ENCODE peak calls at places on chromosomes 6 and 20, in six cellular contexts. C, M, F, B, X and W are unnamed samples. For H3K27me3 and H3K36me3, the result is how much of the 10 kb centered on the place peaks cover.

GRCh38 chr6:56613247-56613851 is 29.3 kb downstream of the DST start:
- DNase-seq in X (no peak), B (peak), M (no peak), F (no peak), C (no peak), W (no peak)

GRCh38 chr6:8837343-8837742 is 402.0 kb upstream of the SLC35B3 start:
- DNase-seq in B (no peak), F (no peak), X (no peak), M (no peak), C (no peak), W (no peak)

GRCh38 chr6:143958839-143959399 is 49.1 kb downstream of the PLAGL1 start:
- DNase-seq in B (no peak), M (no peak), X (no peak), C (no peak), F (no peak), W (peak)

GRCh38 chr6:117352466-117353081 is 73.2 kb downstream of the ROS1 start:
- DNase-seq in B (peak), C (no peak), M (no peak), X (no peak), F (peak), W (no peak)

GRCh38 chr20:49381558-49382493 is 100.6 kb downstream of the KCNB1 start:
- DNase-seq in F (peak), M (peak), B (peak), C (peak), X (peak), W (no peak)

GRCh38 chr6:118810420-118811027 is 83.4 kb upstream of the ASF1A start:
- DNase-seq in B (no peak), M (no peak), X (no peak), C (no peak), F (no peak), W (no peak)

GRCh38 chr6:33620158-33620583 is 951 bp upstream of the ITPR3 start:
- DNase-seq in B (no peak), F (peak), X (peak), M (no peak), C (peak), W (peak)

GRCh38 chr6:10837009-10837691 is 1.2 kb downstream of the MAK start:
- DNase-seq in X (peak), M (no peak), F (peak), B (peak), C (peak), W (peak)

GRCh38 chr6:36111526-36111925 is 18.8 kb upstream of the MAPK13 start:
- DNase-seq in C (no peak), F (no peak), M (no peak), X (no peak), B (no peak), W (no peak)

GRCh38 chr6:111015656-111016190 is 33.9 kb downstream of the RPF2 start:
- DNase-seq in X (no peak), B (no peak), C (no peak), F (no peak), M (no peak), W (no peak)

GRCh38 chr20:62219992-62220665 is at the start of gene HRH3:
- DNase-seq in M (no peak), C (no peak), B (no peak), X (no peak), F (no peak), W (peak)

GRCh38 chr20:40711078-40711477 is 22.0 kb upstream of the MAFB start:
- DNase-seq in F (no peak), X (no peak), M (no peak), C (no peak), B (no peak), W (no peak)

GRCh38 chr6:26205161-26205624 is 118.0 kb downstream of the HFE start:
- DNase-seq in M (peak), F (peak), C (peak), B (peak), X (peak), W (peak)

GRCh38 chr6:90483956-90484355 is 102.9 kb downstream of the MAP3K7 start:
- DNase-seq in C (no peak), F (no peak), M (no peak), B (no peak), X (no peak), W (no peak)

GRCh38 chr20:15446373-15446772 is 1109.0 kb upstream of the FLRT3 start:
- DNase-seq in C (no peak), X (no peak), F (no peak), B (peak), M (peak), W (no peak)

GRCh38 chr20:23225407-23226060 is 125.1 kb upstream of the NXT1 start:
- DNase-seq in F (peak), B (peak), C (no peak), M (peak), X (no peak), W (no peak)

GRCh38 chr6:165729307-165729936 is 66.4 kb upstream of the PDE10A start:
- DNase-seq in F (peak), B (peak), C (peak), X (no peak), M (peak), W (peak)

GRCh38 chr6:127518710-127519468 is at the start of gene MTCL3:
- DNase-seq in C (peak), M (no peak), X (peak), B (peak), F (no peak), W (peak)

GRCh38 chr20:37354210-37355195 is 8.6 kb downstream of the SRC start:
- DNase-seq in X (peak), C (no peak), B (no peak), F (peak), M (no peak), W (peak)

GRCh38 chr6:65979120-65979519 is 272.1 kb upstream of the EYS start:
- DNase-seq in F (no peak), C (no peak), M (no peak), X (no peak), B (no peak), W (no peak)

GRCh38 chr6:112298816-112299281 is 44.5 kb upstream of the LAMA4 start:
- DNase-seq in M (no peak), B (peak), X (no peak), C (no peak), F (no peak), W (no peak)

DNA sequence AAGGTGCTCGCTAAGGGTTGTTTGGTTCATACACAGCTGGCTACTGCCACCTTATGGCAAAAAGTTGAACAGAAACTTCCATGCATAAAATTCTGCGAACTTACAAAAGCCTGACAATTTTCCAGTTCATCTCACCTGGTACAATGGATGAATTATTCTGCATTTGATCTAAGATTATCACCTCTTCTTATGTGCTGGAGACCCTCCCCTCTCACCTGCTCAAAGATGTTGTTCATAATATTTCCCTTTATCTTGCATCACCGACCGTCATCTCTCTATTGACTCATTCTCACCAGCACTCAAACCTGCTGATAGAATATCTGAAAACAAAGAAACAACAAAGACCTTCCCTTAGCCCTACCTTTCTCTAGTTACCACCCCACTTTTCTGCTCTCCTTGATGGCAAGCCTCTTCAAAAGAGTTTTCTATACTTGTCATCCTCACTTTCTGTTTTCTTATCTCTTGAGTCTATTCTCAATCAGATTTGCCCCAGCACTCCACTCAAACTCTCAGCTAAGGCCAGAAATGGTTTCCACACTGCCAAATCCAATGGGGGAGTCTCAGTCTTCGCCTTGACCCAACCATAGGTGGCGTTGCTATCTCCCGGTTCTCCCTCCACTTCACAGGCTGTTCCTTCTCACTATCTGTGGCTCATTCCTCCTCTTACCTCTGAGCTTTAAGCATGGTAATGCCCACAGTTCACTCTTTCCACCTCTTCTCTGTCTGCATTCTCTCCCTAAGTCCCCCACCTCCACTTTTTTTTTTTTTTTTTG is 25.8 kb downstream of the SNRNP48 start:
- DNase-seq in B (peak), C (peak), X (no peak), F (peak), M (no peak), W (peak)
- H3K4me3 ChIP-seq in B (no peak), C (no peak), X (no peak), F (no peak), M (no peak), W (no peak)

DNA sequence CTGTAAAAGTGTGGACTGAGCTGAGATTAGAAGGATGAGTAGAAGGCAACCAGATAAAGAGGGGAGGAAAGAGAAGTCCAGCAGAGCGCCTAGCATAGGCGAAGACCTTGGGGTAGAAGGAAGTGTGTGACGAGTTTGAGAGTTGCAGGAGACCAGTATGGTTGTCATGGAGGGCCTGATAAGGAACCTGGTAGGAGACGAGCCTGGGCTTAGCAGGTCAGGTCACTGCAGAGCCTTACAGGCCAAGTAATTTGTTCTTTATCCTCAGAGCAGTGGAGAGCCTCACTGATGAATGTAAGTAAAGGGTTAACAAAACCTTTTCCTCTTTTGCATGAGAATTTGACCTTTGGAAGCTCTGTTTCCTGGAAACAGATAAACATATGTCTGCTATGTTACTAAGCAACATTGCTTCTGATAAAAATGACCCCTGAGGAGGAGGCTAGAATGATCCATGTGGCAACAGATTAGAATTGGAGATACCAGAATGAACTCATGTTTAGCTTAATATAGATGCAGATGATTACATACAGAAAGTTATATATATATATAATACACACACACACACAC is 2.9 kb upstream of the TMEM74B start:
- DNase-seq in X (no peak), C (no peak), B (no peak), M (no peak), F (no peak), W (no peak)
- H3K27me3 ChIP-seq in X (under half), C (under half), B (under half), M (under half), F (under half), W (under half)

GRCh38 chr6:142744836-142745235 is 200.1 kb downstream of the HIVEP2 start:
- DNase-seq in B (peak), F (no peak), C (no peak), X (no peak), M (no peak), W (no peak)
- H3K36me3 ChIP-seq in B (under half), F (under half), C (under half), X (under half), M (under half), W (under half)

DNA sequence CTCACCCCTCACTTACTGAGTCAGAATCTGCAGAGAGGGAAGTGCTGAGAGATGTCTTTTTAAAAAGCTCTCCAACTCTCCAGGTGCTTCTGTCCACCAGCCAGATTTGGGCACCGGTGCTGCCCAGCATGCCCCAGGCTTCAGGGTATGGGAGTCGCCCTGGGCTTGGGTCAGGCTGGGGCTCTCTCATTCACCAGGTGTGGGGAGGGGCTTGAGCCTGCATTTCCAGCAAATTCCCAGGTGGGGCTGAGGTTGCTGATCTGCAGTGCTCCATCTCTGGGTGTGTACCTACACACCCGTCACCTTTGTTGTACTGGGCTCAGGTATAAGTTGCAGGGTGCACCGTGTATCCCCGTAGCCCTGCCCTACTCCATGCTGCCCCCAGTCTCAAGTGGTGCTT is 23.4 kb downstream of the PPP1R3G start:
- DNase-seq in F (no peak), B (no peak), C (no peak), M (no peak), X (no peak), W (peak)
- H3K4me3 ChIP-seq in F (no peak), B (no peak), C (no peak), M (no peak), X (no peak), W (no peak)

GRCh38 chr6:5425797-5426196 is 164.5 kb downstream of the FARS2 start:
- DNase-seq in B (no peak), F (no peak), X (no peak), M (no peak), C (no peak), W (no peak)
- H3K27me3 ChIP-seq in B (under half), F (under half), X (under half), M (under half), C (under half), W (under half)

GRCh38 chr20:34532751-34533150 is 16.5 kb downstream of the DYNLRB1 start:
- DNase-seq in X (no peak), M (no peak), B (no peak), C (no peak), F (no peak), W (no peak)
- H3K36me3 ChIP-seq in X (half or more), M (under half), B (under half), C (under half), F (under half), W (under half)

GRCh38 chr6:5994999-5995698 is 11.6 kb downstream of the NRN1 start:
- DNase-seq in X (no peak), M (no peak), C (no peak), F (no peak), B (no peak), W (peak)
- H3K4me3 ChIP-seq in X (no peak), M (no peak), C (no peak), F (no peak), B (no peak), W (no peak)

GRCh38 chr6:7759319-7759718 is 33.4 kb downstream of the BMP6 start:
- DNase-seq in C (no peak), F (no peak), X (no peak), M (no peak), B (no peak), W (no peak)
- H3K27me3 ChIP-seq in C (under half), F (under half), X (under half), M (under half), B (under half), W (under half)

GRCh38 chr6:15506066-15506465 is 156.8 kb downstream of the DTNBP1 start:
- DNase-seq in M (no peak), C (no peak), B (no peak), X (peak), F (no peak), W (no peak)
- H3K36me3 ChIP-seq in M (under half), C (under half), B (under half), X (under half), F (under half), W (half or more)